ENCODE peak calls at places on chromosomes 3 and 15, in ten cellular contexts. O is K562, J is transverse colon, Q is suprapubic skin, T is ovary, E is A549, S is sigmoid colon, B is SK-N-SH, Y is H1, H is stomach. Z is an unnamed sample. For H3K9me3, the result is how much of the 10 kb centered on the place peaks cover.

GRCh38 chr3:119647843-119648575 is 12.4 kb downstream of the POPDC2 start:
- DNase-seq in O (no peak), Q (no peak), Y (no peak), J (no peak), S (no peak), T (no peak), H (no peak), B (no peak), E (no peak), Z (no peak)

GRCh38 chr3:187165144-187165543 is 25.8 kb upstream of the RPL39L start:
- DNase-seq in S (no peak), Y (peak), J (peak), Q (no peak), T (no peak), B (peak), H (no peak), O (peak), E (peak), Z (peak)

GRCh38 chr3:37779289-37780152 is 82.2 kb upstream of the CTDSPL start:
- DNase-seq in H (no peak), T (no peak), E (peak), O (peak), Q (no peak), J (no peak), Y (peak), B (peak), S (no peak), Z (no peak)

GRCh38 chr3:154427685-154428291 is 2.2 kb downstream of the GPR149 start:
- DNase-seq in Y (no peak), T (no peak), O (no peak), J (no peak), B (peak), H (no peak), S (no peak), Q (no peak), E (no peak), Z (no peak)

GRCh38 chr15:77901921-77902750 is 175.4 kb downstream of the TBC1D2B start:
- DNase-seq in O (peak), E (peak), Y (no peak), H (no peak), Q (peak), T (no peak), S (peak), B (peak), J (no peak), Z (no peak)

GRCh38 chr15:64845183-64845611 is 3.5 kb downstream of the PLEKHO2 start:
- DNase-seq in Q (no peak), O (no peak), J (peak), B (peak), S (peak), E (no peak), T (peak), H (no peak), Y (no peak), Z (no peak)

GRCh38 chr3:100972293-100972692 is 20.9 kb downstream of the ABI3BP start:
- DNase-seq in B (no peak), E (no peak), O (no peak), T (no peak), Q (no peak), H (no peak), Y (no peak), S (no peak), J (no peak), Z (no peak)

GRCh38 chr15:71743861-71744382 is 66.4 kb upstream of the NR2E3 start:
- DNase-seq in Q (no peak), S (no peak), H (peak), O (peak), B (peak), T (peak), J (peak), Y (no peak), E (peak), Z (peak)

GRCh38 chr3:52649461-52650210 is 36.1 kb downstream of the PBRM1 start:
- DNase-seq in Q (no peak), O (no peak), E (no peak), B (no peak), J (no peak), T (no peak), Y (no peak), H (no peak), S (no peak), Z (no peak)

GRCh38 chr15:29938701-29939340 is 116.6 kb upstream of the TJP1 start:
- DNase-seq in E (no peak), O (peak), S (no peak), Y (no peak), H (no peak), J (no peak), B (no peak), Q (no peak), T (no peak), Z (no peak)

GRCh38 chr15:22262613-22263020 is 182.3 kb downstream of the OR4M2 start:
- DNase-seq in Y (no peak), T (no peak), E (peak), H (no peak), Q (no peak), B (no peak), J (peak), O (no peak), S (no peak), Z (no peak)

GRCh38 chr3:81080608-81081007 is 680.8 kb downstream of the GBE1 start:
- DNase-seq in E (no peak), H (no peak), Y (no peak), B (no peak), S (no peak), J (no peak), O (no peak), T (no peak), Q (no peak), Z (no peak)

GRCh38 chr15:62165793-62166380 is 802 bp upstream of the C2CD4B start:
- DNase-seq in O (no peak), Q (no peak), Y (no peak), S (no peak), B (no peak), E (no peak), J (no peak), T (no peak), H (no peak), Z (no peak)

GRCh38 chr3:193911784-193912183 is 224.2 kb upstream of the HES1 start:
- DNase-seq in H (no peak), Y (no peak), O (peak), Q (no peak), E (no peak), B (no peak), J (no peak), T (no peak), S (no peak), Z (no peak)

GRCh38 chr3:51375571-51375970 is 9.5 kb upstream of the MANF start:
- DNase-seq in B (no peak), E (no peak), J (no peak), O (no peak), H (no peak), Q (peak), S (no peak), Y (no peak), T (no peak), Z (no peak)

GRCh38 chr15:25469377-25469776 is 30.6 kb upstream of the UBE3A start:
- DNase-seq in E (no peak), Y (no peak), J (no peak), Q (no peak), T (no peak), O (no peak), S (no peak), H (no peak), B (no peak), Z (no peak)

GRCh38 chr3:149576071-149576564 is 81.7 kb downstream of the WWTR1 start:
- DNase-seq in E (peak), Q (no peak), T (peak), H (no peak), O (peak), Y (no peak), S (no peak), J (no peak), B (no peak), Z (no peak)

GRCh38 chr15:68506071-68506470 is 72.7 kb upstream of the CORO2B start:
- DNase-seq in O (no peak), S (no peak), T (no peak), J (no peak), H (no peak), E (no peak), B (no peak), Y (no peak), Q (no peak), Z (peak)

GRCh38 chr3:162353414-162353813 is 856.8 kb downstream of the OTOL1 start:
- DNase-seq in Q (no peak), Y (no peak), T (no peak), H (no peak), E (no peak), O (no peak), J (no peak), B (no peak), S (no peak), Z (no peak)

DNA sequence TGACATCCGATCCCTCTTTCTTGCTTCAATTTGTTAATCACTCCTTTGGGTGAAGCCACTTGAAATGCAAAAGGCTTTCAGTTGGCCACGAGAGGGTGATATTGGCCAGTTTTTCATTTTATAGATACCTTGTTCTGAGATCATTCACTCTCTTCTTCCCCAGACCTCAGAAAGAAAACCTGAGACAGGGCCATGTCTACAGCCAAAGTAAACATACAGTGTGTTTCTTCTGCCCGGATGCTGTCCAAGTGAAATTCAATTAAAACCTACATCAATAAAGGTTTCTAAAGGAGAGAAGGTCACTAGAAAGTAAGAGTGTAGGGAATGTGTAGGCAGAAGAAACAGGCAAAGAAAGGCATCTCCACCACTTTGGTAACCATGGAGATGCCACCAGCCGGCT is 39.5 kb upstream of the FMN1 start:
- DNase-seq in B (peak), E (peak), J (no peak), H (no peak), O (peak), Y (no peak), Q (no peak), T (no peak), S (no peak), Z (no peak)
- TF ChIP-seq EP300 in B (no peak), E (no peak), J (no peak), H (no peak), O (no peak), Y (no peak), Q (no peak), T (no peak), S (no peak), Z (no peak)

GRCh38 chr3:123724306-123724705 is 139.5 kb upstream of the HACD2 start:
- DNase-seq in T (no peak), H (no peak), Q (no peak), E (peak), Y (no peak), S (no peak), B (no peak), O (peak), J (no peak), Z (no peak)
- TF ChIP-seq CTCF in T (no peak), H (no peak), Q (no peak), E (no peak), Y (peak), S (no peak), B (peak), O (no peak), J (peak), Z (no peak)

GRCh38 chr3:185830018-185830797 is 5.4 kb upstream of the IGF2BP2 start:
- DNase-seq in Q (no peak), S (no peak), T (no peak), Y (no peak), H (no peak), O (no peak), J (no peak), B (no peak), E (no peak), Z (no peak)

GRCh38 chr3:185827595-185828344 is 2.9 kb upstream of the IGF2BP2 start:
- DNase-seq in O (no peak), S (no peak), J (no peak), Q (no peak), B (no peak), E (no peak), Y (no peak), H (no peak), T (no peak), Z (no peak)

GRCh38 chr3:185831195-185831594 is 6.4 kb upstream of the IGF2BP2 start:
- DNase-seq in E (no peak), B (no peak), S (no peak), J (no peak), H (no peak), Q (no peak), T (no peak), Y (no peak), O (no peak), Z (no peak)

GRCh38 chr3:185825639-185826481 is 1.0 kb upstream of the IGF2BP2 start:
- DNase-seq in S (peak), Y (no peak), H (peak), E (peak), Q (peak), O (peak), T (peak), B (peak), J (peak), Z (no peak)

DNA sequence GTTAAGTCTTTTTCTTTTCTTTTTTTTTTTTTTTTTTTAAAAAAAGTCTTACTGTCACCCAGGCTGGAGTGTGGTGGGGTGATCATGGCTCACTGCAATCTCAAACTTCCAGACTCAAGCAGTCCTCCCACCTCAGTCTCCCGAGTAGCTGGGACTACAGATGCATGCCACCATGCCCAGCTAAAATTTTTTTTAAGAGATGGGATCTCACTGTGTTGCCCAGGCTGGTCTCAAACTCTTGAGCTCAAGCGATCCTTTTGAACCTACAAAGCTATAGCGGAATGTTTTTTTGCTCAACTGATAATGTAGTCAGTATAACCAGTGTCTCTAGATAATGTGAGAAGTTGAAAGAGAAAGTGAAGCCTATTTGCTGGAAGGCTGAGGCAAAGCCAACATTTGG is 3.9 kb upstream of the IGF2BP2 start:
- DNase-seq in T (no peak), O (no peak), J (no peak), H (no peak), Q (no peak), B (no peak), S (no peak), Y (no peak), E (no peak), Z (no peak)
- H3K9me3 ChIP-seq in T (under half), O (under half), J (under half), H (under half), Q (under half), B (under half), S (under half), Y (under half), E (under half), Z (under half)

GRCh38 chr3:188491276-188491687 is 337.3 kb downstream of the LPP start:
- DNase-seq in T (no peak), O (no peak), S (no peak), E (no peak), H (no peak), J (no peak), B (no peak), Q (no peak), Y (no peak), Z (no peak)
- TF ChIP-seq EP300 in T (no peak), O (no peak), S (no peak), E (no peak), H (no peak), J (no peak), B (peak), Q (no peak), Y (no peak), Z (no peak)

DNA sequence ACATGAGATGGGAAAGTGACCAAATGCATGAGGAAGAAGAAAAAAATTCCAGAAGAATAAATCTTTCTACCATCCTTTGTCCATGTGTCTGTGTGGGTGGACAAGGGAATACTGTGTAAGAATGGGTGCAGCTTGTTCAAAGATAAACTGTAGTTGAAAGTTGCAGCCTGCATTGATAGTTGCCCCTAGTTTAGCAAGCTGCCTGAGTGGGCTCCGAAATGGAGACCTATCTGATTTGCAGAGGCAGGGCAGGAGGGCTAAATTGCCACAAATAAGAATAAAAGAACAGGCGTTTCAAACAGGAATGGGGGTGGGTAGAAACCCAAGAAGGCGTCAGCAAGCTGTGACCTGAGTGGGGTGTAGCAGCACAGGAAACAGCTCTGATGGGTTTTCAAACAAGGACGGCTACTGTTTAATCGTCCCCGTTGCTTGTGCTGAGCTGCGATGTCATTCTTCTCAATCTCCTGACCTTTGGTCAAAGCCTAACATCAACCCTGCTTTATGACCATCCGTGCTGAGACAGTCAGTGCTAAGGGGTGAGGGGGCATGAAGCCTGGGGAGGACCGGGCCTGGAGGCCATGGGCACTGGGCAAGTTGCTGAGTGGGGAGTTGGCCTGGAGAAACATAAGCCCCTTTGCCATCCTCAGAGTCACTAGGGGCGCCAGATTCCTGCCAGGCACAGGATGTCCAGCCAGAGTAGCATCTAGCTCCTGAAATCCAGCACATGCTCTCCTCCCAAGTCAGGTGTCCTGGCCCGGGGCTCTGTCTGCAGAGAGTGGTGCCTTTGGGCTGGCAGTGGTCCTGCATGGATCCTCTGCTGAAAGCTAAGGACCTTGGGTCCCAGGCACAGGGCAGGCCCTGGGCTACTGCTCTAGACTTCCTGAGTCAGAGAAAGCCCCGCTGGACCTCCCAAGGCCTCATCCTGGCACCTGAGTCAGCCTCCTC is 19.2 kb upstream of the C15orf39 start:
- DNase-seq in S (peak), B (no peak), H (no peak), Q (peak), J (peak), E (no peak), T (peak), O (no peak), Y (no peak), Z (no peak)
- TF ChIP-seq CTCF in S (no peak), B (no peak), H (no peak), Q (no peak), J (no peak), E (no peak), T (no peak), O (no peak), Y (peak), Z (no peak)

GRCh38 chr15:26656080-26656479 is 116.8 kb downstream of the GABRB3 start:
- DNase-seq in J (no peak), E (no peak), H (no peak), S (no peak), B (no peak), Y (no peak), T (no peak), Q (no peak), O (no peak), Z (no peak)

GRCh38 chr15:26648676-26649075 is 124.2 kb downstream of the GABRB3 start:
- DNase-seq in H (no peak), T (no peak), B (no peak), Y (no peak), J (no peak), O (no peak), Q (no peak), E (no peak), S (no peak), Z (no peak)

DNA sequence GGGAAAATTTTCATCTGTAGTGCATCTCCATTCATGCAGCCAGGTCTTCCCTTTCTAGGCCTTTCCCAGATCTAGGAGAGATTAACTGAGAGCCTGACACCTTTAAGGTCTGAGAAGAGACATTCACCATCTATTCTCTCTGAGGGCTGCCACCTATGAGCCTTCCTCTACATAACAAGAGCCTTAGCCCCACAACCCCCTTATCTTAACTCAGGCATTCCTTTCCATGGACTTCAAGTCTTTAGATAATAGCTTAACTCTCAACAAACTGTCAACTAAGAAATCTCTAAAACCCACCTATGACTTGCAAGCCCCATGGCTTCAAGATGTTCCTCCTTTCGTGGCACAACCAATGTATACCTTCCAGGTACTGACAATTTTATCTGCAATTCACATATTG is 121.0 kb downstream of the GABRB3 start:
- DNase-seq in Y (no peak), E (no peak), S (no peak), J (no peak), Q (no peak), B (no peak), O (no peak), H (no peak), T (no peak), Z (no peak)
- H3K9me3 ChIP-seq in Y (under half), E (under half), S (under half), J (under half), Q (under half), B (under half), O (under half), H (under half), T (under half), Z (under half)

GRCh38 chr3:98329392-98330124 is 24.1 kb upstream of the OR5K4 start:
- DNase-seq in Q (no peak), B (peak), O (peak), T (no peak), H (peak), S (no peak), J (peak), E (peak), Y (no peak), Z (peak)
- TF ChIP-seq EP300 in Q (no peak), B (no peak), O (no peak), T (no peak), H (no peak), S (no peak), J (no peak), E (no peak), Y (no peak), Z (no peak)

Z was measured in tibial nerve.